ENCODE peak calls at places on chromosomes 16 and 17, in seven cellular contexts. H, R, I, T, X, B and F are unnamed samples.

GRCh38 chr17:32621612-32622312 is 135.0 kb downstream of the CDK5R1 start:
- DNase-seq in H (peak), R (no peak), I (no peak), T (no peak), X (no peak), B (no peak), F (peak)

GRCh38 chr16:84088695-84089395 is 27.9 kb downstream of the MBTPS1 start:
- DNase-seq in H (no peak), R (peak), I (no peak), T (no peak), X (no peak), B (peak), F (no peak)

GRCh38 chr16:24729967-24730815 is 740 bp downstream of the TNRC6A start:
- DNase-seq in H (peak), R (peak), I (no peak), T (no peak), X (no peak), B (peak), F (peak)

GRCh38 chr17:83198366-83199341 is 119.2 kb downstream of the METRNL start:
- DNase-seq in H (no peak), R (peak), I (no peak), T (no peak), X (no peak), B (no peak), F (no peak)

GRCh38 chr17:61862105-61862574 is 1.2 kb downstream of the BRIP1 start:
- DNase-seq in H (peak), R (no peak), I (no peak), T (no peak), X (peak), B (no peak), F (peak)

GRCh38 chr16:12652924-12653323 is 150.8 kb downstream of the CPPED1 start:
- DNase-seq in H (no peak), R (no peak), I (no peak), T (no peak), X (no peak), B (no peak), F (no peak)

GRCh38 chr16:55240933-55241332 is 83.1 kb upstream of the IRX6 start:
- DNase-seq in H (no peak), R (no peak), I (no peak), T (no peak), X (no peak), B (no peak), F (no peak)

GRCh38 chr17:75481194-75482059 is 25.0 kb downstream of the TMEM94 start:
- DNase-seq in H (no peak), R (no peak), I (no peak), T (no peak), X (no peak), B (no peak), F (no peak)

GRCh38 chr17:7652659-7653343 is 2.1 kb downstream of the ATP1B2 start:
- DNase-seq in H (no peak), R (no peak), I (no peak), T (no peak), X (no peak), B (no peak), F (no peak)

GRCh38 chr17:60832206-60832605 is 154.6 kb downstream of the BCAS3 start:
- DNase-seq in H (no peak), R (no peak), I (no peak), T (no peak), X (no peak), B (no peak), F (no peak)

GRCh38 chr16:22898874-22899348 is 84.9 kb downstream of the HS3ST2 start:
- DNase-seq in H (peak), R (peak), I (no peak), T (no peak), X (no peak), B (peak), F (peak)

GRCh38 chr17:17860761-17861107 is 23.9 kb upstream of the SREBF1 start:
- DNase-seq in H (no peak), R (no peak), I (no peak), T (no peak), X (no peak), B (no peak), F (no peak)

GRCh38 chr17:13619462-13619861 is 17.7 kb upstream of the HS3ST3A1 start:
- DNase-seq in H (no peak), R (no peak), I (no peak), T (no peak), X (no peak), B (no peak), F (no peak)

GRCh38 chr17:4948997-4949320 is 629 bp upstream of the PFN1 start:
- DNase-seq in H (peak), R (peak), I (no peak), T (no peak), X (peak), B (peak), F (peak)

GRCh38 chr17:57261084-57261461 is 4.8 kb downstream of the MSI2 start:
- DNase-seq in H (no peak), R (no peak), I (no peak), T (no peak), X (no peak), B (no peak), F (no peak)

GRCh38 chr17:58535431-58535830 is 21.0 kb upstream of the MTMR4 start:
- DNase-seq in H (peak), R (no peak), I (no peak), T (no peak), X (no peak), B (no peak), F (peak)

GRCh38 chr17:35051183-35051578 is 12.3 kb downstream of the RFFL start:
- DNase-seq in H (no peak), R (no peak), I (peak), T (no peak), X (no peak), B (no peak), F (no peak)

GRCh38 chr17:77325826-77326581 is 185.2 kb downstream of the SEC14L1 start:
- DNase-seq in H (no peak), R (no peak), I (no peak), T (no peak), X (no peak), B (peak), F (no peak)

GRCh38 chr17:14078027-14078426 is 8.7 kb downstream of the COX10 start:
- DNase-seq in H (no peak), R (no peak), I (no peak), T (no peak), X (no peak), B (no peak), F (no peak)

GRCh38 chr17:73533127-73533526 is 111.1 kb downstream of the SDK2 start:
- DNase-seq in H (no peak), R (peak), I (no peak), T (no peak), X (no peak), B (no peak), F (no peak)

GRCh38 chr17:17613708-17614114 is 22.2 kb upstream of the PEMT start:
- DNase-seq in H (peak), R (peak), I (no peak), T (no peak), X (peak), B (peak), F (peak)

GRCh38 chr17:38702900-38703741 is 2.0 kb upstream of the MLLT6 start:
- DNase-seq in H (no peak), R (no peak), I (no peak), T (no peak), X (no peak), B (no peak), F (no peak)

GRCh38 chr17:81947189-81947588 is at the start of gene MYADML2:
- DNase-seq in H (no peak), R (no peak), I (no peak), T (no peak), X (no peak), B (no peak), F (no peak)

GRCh38 chr16:78227855-78228254 is 128.4 kb downstream of the WWOX start:
- DNase-seq in H (no peak), R (no peak), I (no peak), T (no peak), X (no peak), B (no peak), F (no peak)

GRCh38 chr17:11122908-11123307 is 118.1 kb upstream of the SHISA6 start:
- DNase-seq in H (no peak), R (peak), I (no peak), T (no peak), X (no peak), B (no peak), F (no peak)

GRCh38 chr17:8393470-8394231 is 4.0 kb downstream of the RNF222 start:
- DNase-seq in H (no peak), R (no peak), I (no peak), T (no peak), X (no peak), B (peak), F (peak)

GRCh38 chr17:48555616-48556533 is 11.0 kb upstream of the HOXB2 start:
- DNase-seq in H (no peak), R (no peak), I (no peak), T (no peak), X (peak), B (no peak), F (no peak)

GRCh38 chr16:14378131-14378551 is 251.9 kb downstream of the PARN start:
- DNase-seq in H (peak), R (no peak), I (no peak), T (no peak), X (no peak), B (no peak), F (no peak)

GRCh38 chr17:74918906-74919305 is 4.1 kb downstream of the USH1G start:
- DNase-seq in H (no peak), R (no peak), I (no peak), T (no peak), X (no peak), B (no peak), F (no peak)

GRCh38 chr17:36544049-36544319 is 735 bp upstream of the GGNBP2 start:
- DNase-seq in H (peak), R (peak), I (no peak), T (no peak), X (peak), B (peak), F (no peak)

GRCh38 chr17:80095844-80096475 is 5.4 kb upstream of the GAA start:
- DNase-seq in H (no peak), R (no peak), I (no peak), T (no peak), X (no peak), B (no peak), F (no peak)

GRCh38 chr17:77959926-77960521 is 1.5 kb downstream of the TNRC6C start:
- DNase-seq in H (peak), R (no peak), I (no peak), T (no peak), X (no peak), B (peak), F (no peak)

GRCh38 chr16:85158702-85159225 is 46.5 kb upstream of the CIBAR2 start:
- DNase-seq in H (no peak), R (no peak), I (no peak), T (no peak), X (no peak), B (no peak), F (no peak)

GRCh38 chr16:68244903-68245853 is at the start of gene PLA2G15:
- DNase-seq in H (peak), R (peak), I (peak), T (no peak), X (peak), B (peak), F (peak)

GRCh38 chr16:75265911-75266701 is 14.7 kb upstream of the BCAR1 start:
- DNase-seq in H (peak), R (peak), I (no peak), T (no peak), X (peak), B (no peak), F (peak)

GRCh38 chr17:77151236-77151635 is 10.5 kb downstream of the SEC14L1 start:
- DNase-seq in H (no peak), R (no peak), I (no peak), T (no peak), X (no peak), B (no peak), F (no peak)

GRCh38 chr16:69942627-69943170 is 8.4 kb upstream of the CLEC18A start:
- DNase-seq in H (no peak), R (no peak), I (no peak), T (no peak), X (no peak), B (no peak), F (no peak)

GRCh38 chr17:50817838-50818237 is 17.5 kb upstream of the WFIKKN2 start:
- DNase-seq in H (peak), R (no peak), I (no peak), T (no peak), X (peak), B (no peak), F (peak)

GRCh38 chr17:4891405-4892062 is 7.8 kb upstream of the C17orf107 start:
- DNase-seq in H (no peak), R (peak), I (no peak), T (no peak), X (no peak), B (no peak), F (no peak)

GRCh38 chr17:81499601-81499970 is 13.0 kb downstream of the ACTG1 start:
- DNase-seq in H (no peak), R (no peak), I (no peak), T (no peak), X (no peak), B (no peak), F (no peak)